ENCODE peak calls at places on chromosomes 13 and 19, in four cellular contexts. G is CD4-positive, CD25-positive, alpha-beta regulatory T cell; J is tibial nerve; Q is right atrium auricular region. Y is an unnamed sample. For H3K4me1, the result is how much of the 10 kb centered on the place peaks cover.

GRCh38 chr13:111404746-111405145 is 84.3 kb downstream of the TEX29 start:
- DNase-seq in G (no peak), J (no peak), Q (no peak), Y (no peak)

GRCh38 chr19:39253374-39254149 is 4.9 kb upstream of the IFNL4 start:
- DNase-seq in G (no peak), J (no peak), Q (no peak), Y (no peak)

GRCh38 chr13:98214008-98214643 is 37.1 kb upstream of the RNF113B start:
- DNase-seq in G (no peak), J (no peak), Q (no peak), Y (no peak)

GRCh38 chr13:35347679-35348205 is 128.7 kb downstream of the MAB21L1 start:
- DNase-seq in G (no peak), J (no peak), Q (no peak), Y (no peak)

GRCh38 chr13:106372199-106373160 is 163.0 kb downstream of the EFNB2 start:
- DNase-seq in G (no peak), J (no peak), Q (no peak), Y (no peak)

GRCh38 chr13:101916758-101917474 is 464.4 kb downstream of the ITGBL1 start:
- DNase-seq in G (no peak), J (no peak), Q (no peak), Y (peak)

GRCh38 chr13:79646880-79647279 is 165.9 kb downstream of the NDFIP2 start:
- DNase-seq in G (no peak), J (no peak), Q (no peak), Y (no peak)

GRCh38 chr13:102699419-102699961 is 4.6 kb upstream of the METTL21C start:
- DNase-seq in G (no peak), J (no peak), Q (no peak), Y (no peak)

GRCh38 chr19:34253711-34254551 is 423 bp upstream of the GARRE1 start:
- DNase-seq in G (no peak), J (peak), Q (peak), Y (no peak)

GRCh38 chr13:98397221-98397620 is 179.7 kb downstream of the STK24 start:
- DNase-seq in G (no peak), J (no peak), Q (no peak), Y (peak)

GRCh38 chr13:105914637-105915036 is 620.8 kb downstream of the EFNB2 start:
- DNase-seq in G (no peak), J (no peak), Q (no peak), Y (peak)

GRCh38 chr13:95246292-95247082 is 54.8 kb downstream of the ABCC4 start:
- DNase-seq in G (no peak), J (no peak), Q (no peak), Y (no peak)

GRCh38 chr13:41588899-41589298 is 131.5 kb downstream of the RGCC start:
- DNase-seq in G (no peak), J (no peak), Q (no peak), Y (peak)

GRCh38 chr13:34308725-34309124 is 490.8 kb downstream of the RFC3 start:
- DNase-seq in G (no peak), J (no peak), Q (no peak), Y (no peak)

GRCh38 chr13:83340170-83340569 is 542.1 kb downstream of the SLITRK1 start:
- DNase-seq in G (no peak), J (no peak), Q (no peak), Y (no peak)

GRCh38 chr19:13103961-13104847 is 1.5 kb upstream of the LYL1 start:
- DNase-seq in G (peak), J (no peak), Q (peak), Y (no peak)

GRCh38 chr13:24511019-24511823 is 1.4 kb downstream of the PARP4 start:
- DNase-seq in G (peak), J (peak), Q (no peak), Y (peak)

GRCh38 chr13:77031869-77032268 is 4.9 kb upstream of the FBXL3 start:
- DNase-seq in G (no peak), J (no peak), Q (no peak), Y (no peak)

GRCh38 chr19:46904114-46905060 is 43.6 kb downstream of the ARHGAP35 start:
- DNase-seq in G (no peak), J (no peak), Q (peak), Y (no peak)

GRCh38 chr19:46900341-46900740 is 39.5 kb downstream of the ARHGAP35 start:
- DNase-seq in G (no peak), J (no peak), Q (no peak), Y (no peak)

GRCh38 chr19:46902402-46902766 is 41.6 kb downstream of the ARHGAP35 start:
- DNase-seq in G (no peak), J (no peak), Q (no peak), Y (no peak)

GRCh38 chr19:46903458-46903857 is 42.7 kb downstream of the ARHGAP35 start:
- DNase-seq in G (no peak), J (no peak), Q (no peak), Y (no peak)

DNA sequence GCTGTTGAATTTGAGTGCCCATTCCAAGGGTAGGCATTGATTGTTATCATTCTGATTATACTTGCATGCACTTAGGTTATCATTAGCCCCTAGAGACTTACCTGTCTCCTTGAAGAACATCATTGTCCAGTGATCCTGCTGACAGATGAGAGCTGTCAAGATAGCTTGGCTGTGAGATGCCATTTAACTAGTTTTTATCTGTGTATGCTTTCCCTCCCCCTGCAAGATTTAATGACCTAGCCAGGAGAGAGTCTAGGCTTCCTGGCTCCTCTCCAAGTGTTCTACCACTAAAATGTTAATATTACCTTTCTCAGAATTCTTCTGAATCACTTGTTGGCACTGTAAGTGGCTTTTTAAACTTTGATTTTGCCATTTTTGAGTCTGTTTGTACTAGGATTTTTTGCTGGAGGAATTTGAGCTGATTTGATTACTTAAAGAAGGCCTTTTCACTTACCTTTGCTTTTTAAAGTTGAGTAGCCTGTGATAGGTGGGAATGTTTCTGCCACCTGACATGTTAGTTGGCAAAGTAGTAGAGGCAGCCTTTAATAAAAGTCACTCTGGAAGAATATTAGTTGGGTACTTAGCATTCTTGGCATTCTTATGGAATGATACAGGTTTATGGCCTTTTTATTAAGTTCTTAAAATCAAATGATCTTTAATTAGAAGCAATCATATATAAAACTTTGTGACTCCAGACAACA is 41.1 kb downstream of the ARHGAP35 start:
- DNase-seq in G (no peak), J (no peak), Q (no peak), Y (no peak)
- H3K4me1 ChIP-seq in G (under half), J (under half), Q (half or more), Y (under half)

GRCh38 chr13:43058836-43059235 is 35.5 kb downstream of the DNAJC15 start:
- DNase-seq in G (no peak), J (no peak), Q (no peak), Y (no peak)

GRCh38 chr13:43058318-43058674 is 34.9 kb downstream of the DNAJC15 start:
- DNase-seq in G (no peak), J (no peak), Q (no peak), Y (no peak)

GRCh38 chr13:43057653-43058317 is 34.4 kb downstream of the DNAJC15 start:
- DNase-seq in G (peak), J (no peak), Q (no peak), Y (peak)

GRCh38 chr13:43054803-43055802 is 31.7 kb downstream of the DNAJC15 start:
- DNase-seq in G (peak), J (no peak), Q (no peak), Y (peak)
- H3K27ac ChIP-seq in G (peak), J (peak), Q (peak), Y (peak)

GRCh38 chr13:38355595-38356120 is 6.0 kb downstream of the UFM1 start:
- DNase-seq in G (no peak), J (no peak), Q (no peak), Y (no peak)
- H3K4me1 ChIP-seq in G (under half), J (under half), Q (under half), Y (under half)

GRCh38 chr19:49847731-49848696 is 2.9 kb upstream of the PTOV1 start:
- DNase-seq in G (no peak), J (no peak), Q (no peak), Y (peak)

GRCh38 chr19:49848938-49849337 is 2.0 kb upstream of the PTOV1 start:
- DNase-seq in G (no peak), J (no peak), Q (no peak), Y (no peak)

GRCh38 chr19:49850221-49850486 is 805 bp upstream of the PTOV1 start:
- DNase-seq in G (no peak), J (no peak), Q (no peak), Y (no peak)

GRCh38 chr19:49850487-49851342 is at the start of gene PTOV1:
- DNase-seq in G (peak), J (peak), Q (peak), Y (peak)

GRCh38 chr19:49849433-49850220 is 1.3 kb upstream of the PTOV1 start:
- DNase-seq in G (no peak), J (no peak), Q (no peak), Y (no peak)
- H3K27ac ChIP-seq in G (no peak), J (no peak), Q (peak), Y (peak)

Y was measured in cardiac muscle cell.